ENCODE peak calls at places on chromosome 21, in eight cellular contexts. Z is NCI-H2029; C is prostate gland; D is fibroblast of mammary gland; V is NCI-H1436; E is stimulated activated effector memory CD8-positive, alpha-beta T cell treated with anti-CD3 and anti-CD28 coated beads, Interleukin-12 subunit alpha, Interleukin-12 subunit beta, amount 100 ng/mL, for 72 hours; G is SW480; X is posterior cingulate gyrus. B is an unnamed sample.

GRCh38 chr21:45487891-45488600 is 54.2 kb downstream of the SLC19A1 start:
- DNase-seq in Z (no peak), C (no peak), D (no peak), V (no peak), E (no peak), G (no peak), X (no peak), B (no peak)

GRCh38 chr21:15121655-15122120 is 56.9 kb upstream of the NRIP1 start:
- DNase-seq in Z (peak), C (no peak), D (peak), V (no peak), E (no peak), G (no peak), X (peak), B (no peak)

GRCh38 chr21:17742181-17742580 is 77.0 kb downstream of the C21orf91 start:
- DNase-seq in Z (no peak), C (no peak), D (no peak), V (no peak), E (no peak), G (no peak), X (no peak), B (no peak)

GRCh38 chr21:46424621-46425020 is 34.1 kb upstream of the DIP2A start:
- DNase-seq in Z (no peak), C (no peak), D (no peak), V (no peak), E (no peak), G (no peak), X (no peak), B (no peak)

GRCh38 chr21:36835383-36835795 is 131.1 kb downstream of the HLCS start:
- DNase-seq in Z (no peak), C (peak), D (no peak), V (no peak), E (no peak), G (peak), X (no peak), B (no peak)

GRCh38 chr21:34865922-34866271 is 183.2 kb downstream of the RUNX1 start:
- DNase-seq in Z (no peak), C (no peak), D (no peak), V (no peak), E (no peak), G (no peak), X (no peak), B (no peak)

GRCh38 chr21:36613064-36613463 is 85.9 kb upstream of the SIM2 start:
- DNase-seq in Z (no peak), C (peak), D (no peak), V (no peak), E (no peak), G (no peak), X (no peak), B (no peak)

GRCh38 chr21:36188081-36188681 is 31.6 kb downstream of the DOP1B start:
- DNase-seq in Z (peak), C (peak), D (no peak), V (no peak), E (no peak), G (no peak), X (no peak), B (no peak)

GRCh38 chr21:45792682-45793383 is 149.3 kb downstream of the PCBP3 start:
- DNase-seq in Z (no peak), C (no peak), D (no peak), V (no peak), E (no peak), G (no peak), X (no peak), B (no peak)

GRCh38 chr21:46114963-46115362 is 17.1 kb downstream of the COL6A2 start:
- DNase-seq in Z (no peak), C (no peak), D (peak), V (no peak), E (no peak), G (no peak), X (peak), B (no peak)

GRCh38 chr21:45912611-45913415 is 68.8 kb upstream of the COL6A1 start:
- DNase-seq in Z (no peak), C (no peak), D (no peak), V (no peak), E (no peak), G (no peak), X (no peak), B (no peak)

GRCh38 chr21:33644383-33645074 is 2.2 kb downstream of the ITSN1 start:
- DNase-seq in Z (no peak), C (no peak), D (peak), V (no peak), E (no peak), G (no peak), X (no peak), B (no peak)

GRCh38 chr21:43306911-43307676 is 119.8 kb downstream of the SIK1 start:
- DNase-seq in Z (no peak), C (no peak), D (peak), V (peak), E (no peak), G (peak), X (peak), B (no peak)

GRCh38 chr21:27513016-27513415 is 546.1 kb upstream of the ADAMTS5 start:
- DNase-seq in Z (no peak), C (no peak), D (no peak), V (no peak), E (no peak), G (no peak), X (no peak), B (no peak)

GRCh38 chr21:21712761-21713558 is 714.8 kb downstream of the NCAM2 start:
- DNase-seq in Z (no peak), C (no peak), D (peak), V (no peak), E (no peak), G (no peak), X (no peak), B (no peak)

GRCh38 chr21:43654806-43655489 is 4.3 kb downstream of the HSF2BP start:
- DNase-seq in Z (no peak), C (no peak), D (peak), V (no peak), E (no peak), G (no peak), X (no peak), B (no peak)

GRCh38 chr21:40019076-40019475 is 151.8 kb downstream of the PCP4 start:
- DNase-seq in Z (no peak), C (no peak), D (no peak), V (peak), E (no peak), G (no peak), X (no peak), B (no peak)

GRCh38 chr21:45669382-45669781 is 25.9 kb downstream of the PCBP3 start:
- DNase-seq in Z (no peak), C (no peak), D (no peak), V (no peak), E (no peak), G (no peak), X (no peak), B (no peak)

GRCh38 chr21:37367301-37367757 is 756 bp downstream of the DYRK1A start:
- DNase-seq in Z (no peak), C (no peak), D (no peak), V (no peak), E (no peak), G (no peak), X (no peak), B (no peak)

GRCh38 chr21:37855568-37856391 is 60.5 kb downstream of the KCNJ6 start:
- DNase-seq in Z (no peak), C (no peak), D (peak), V (no peak), E (no peak), G (no peak), X (no peak), B (no peak)

GRCh38 chr21:37337179-37337578 is 29.4 kb upstream of the DYRK1A start:
- DNase-seq in Z (no peak), C (no peak), D (no peak), V (no peak), E (no peak), G (no peak), X (no peak), B (no peak)

GRCh38 chr21:42067531-42068255 is 3.4 kb upstream of the UMODL1 start:
- DNase-seq in Z (no peak), C (no peak), D (no peak), V (no peak), E (no peak), G (no peak), X (no peak), B (no peak)

GRCh38 chr21:42469272-42469671 is 26.8 kb downstream of the RSPH1 start:
- DNase-seq in Z (no peak), C (no peak), D (no peak), V (no peak), E (no peak), G (no peak), X (no peak), B (no peak)

GRCh38 chr21:46057710-46058241 is 40.1 kb upstream of the COL6A2 start:
- DNase-seq in Z (no peak), C (no peak), D (no peak), V (no peak), E (no peak), G (no peak), X (no peak), B (no peak)

GRCh38 chr21:14762734-14763694 is 216.9 kb upstream of the SAMSN1 start:
- DNase-seq in Z (no peak), C (no peak), D (no peak), V (no peak), E (no peak), G (no peak), X (no peak), B (no peak)

GRCh38 chr21:9008636-9009035 is 1512.7 kb upstream of the TPTE start:
- DNase-seq in Z (no peak), C (no peak), D (no peak), V (no peak), E (no peak), G (peak), X (no peak), B (no peak)

GRCh38 chr21:15060776-15061175 is 4.0 kb downstream of the NRIP1 start:
- DNase-seq in Z (no peak), C (no peak), D (no peak), V (no peak), E (no peak), G (no peak), X (no peak), B (no peak)

GRCh38 chr21:46385846-46386725 is 62.1 kb downstream of the PCNT start:
- DNase-seq in Z (no peak), C (no peak), D (no peak), V (no peak), E (no peak), G (no peak), X (no peak), B (no peak)

GRCh38 chr21:14842641-14843040 is 222.2 kb downstream of the NRIP1 start:
- DNase-seq in Z (no peak), C (no peak), D (no peak), V (no peak), E (no peak), G (no peak), X (no peak), B (no peak)

GRCh38 chr21:43892984-43893535 is 28.0 kb downstream of the AGPAT3 start:
- DNase-seq in Z (no peak), C (no peak), D (no peak), V (no peak), E (peak), G (no peak), X (no peak), B (no peak)

GRCh38 chr21:35265170-35265877 is 216.2 kb upstream of the RUNX1 start:
- DNase-seq in Z (no peak), C (no peak), D (peak), V (no peak), E (no peak), G (no peak), X (no peak), B (no peak)

GRCh38 chr21:45004481-45005263 is 64.8 kb downstream of the SLX9 start:
- DNase-seq in Z (no peak), C (no peak), D (peak), V (no peak), E (no peak), G (peak), X (peak), B (no peak)

GRCh38 chr21:17436626-17437111 is 76.2 kb upstream of the CXADR start:
- DNase-seq in Z (no peak), C (no peak), D (no peak), V (no peak), E (no peak), G (no peak), X (no peak), B (no peak)

GRCh38 chr21:38567577-38568360 is 69.5 kb upstream of the ERG start:
- DNase-seq in Z (no peak), C (no peak), D (peak), V (no peak), E (no peak), G (no peak), X (no peak), B (no peak)

GRCh38 chr21:39040494-39041110 is 142.6 kb downstream of the PSMG1 start:
- DNase-seq in Z (no peak), C (no peak), D (no peak), V (no peak), E (no peak), G (no peak), X (no peak), B (no peak)

GRCh38 chr21:46532080-46532479 is 72.8 kb downstream of the S100B start:
- DNase-seq in Z (no peak), C (no peak), D (no peak), V (no peak), E (peak), G (no peak), X (no peak), B (no peak)

GRCh38 chr21:42013338-42013737 is 3.2 kb upstream of the ZBTB21 start:
- DNase-seq in Z (no peak), C (no peak), D (no peak), V (no peak), E (no peak), G (no peak), X (no peak), B (no peak)

GRCh38 chr21:29230541-29231275 is 68.0 kb upstream of the BACH1 start:
- DNase-seq in Z (no peak), C (no peak), D (no peak), V (no peak), E (no peak), G (no peak), X (no peak), B (no peak)

GRCh38 chr21:43317254-43317748 is 109.6 kb downstream of the SIK1 start:
- DNase-seq in Z (no peak), C (no peak), D (no peak), V (no peak), E (no peak), G (no peak), X (no peak), B (no peak)